ENCODE peak calls at places on chromosomes 5 and 9, in seven cellular contexts. One of them, this sample, is unnamed.

GRCh38 chr5:157266286-157267007 is 524 bp downstream of the CYFIP2 start:
- DNase-seq in aorta: peak
- DNase-seq in heart right ventricle: no peak
- DNase-seq in esophagus squamous epithelium: no peak
- DNase-seq in pancreas: peak
- DNase-seq in cardiac muscle cell: peak
- DNase-seq in psoas muscle: no peak
- DNase-seq in this sample: peak

GRCh38 chr9:111016046-111017026 is 21.9 kb downstream of the LPAR1 start:
- DNase-seq in esophagus squamous epithelium: no peak
- DNase-seq in psoas muscle: no peak
- DNase-seq in cardiac muscle cell: peak
- DNase-seq in aorta: no peak
- DNase-seq in pancreas: no peak
- DNase-seq in heart right ventricle: no peak
- DNase-seq in this sample: no peak

GRCh38 chr5:37888476-37888875 is 48.6 kb upstream of the GDNF start:
- DNase-seq in heart right ventricle: no peak
- DNase-seq in esophagus squamous epithelium: no peak
- DNase-seq in psoas muscle: no peak
- DNase-seq in cardiac muscle cell: no peak
- DNase-seq in aorta: no peak
- DNase-seq in pancreas: no peak
- DNase-seq in this sample: no peak

GRCh38 chr9:124399323-124399962 is 15.8 kb downstream of the PSMB7 start:
- DNase-seq in heart right ventricle: peak
- DNase-seq in aorta: peak
- DNase-seq in pancreas: no peak
- DNase-seq in psoas muscle: peak
- DNase-seq in cardiac muscle cell: no peak
- DNase-seq in esophagus squamous epithelium: no peak
- DNase-seq in this sample: no peak

GRCh38 chr5:150317048-150318003 is 14.6 kb upstream of the ARSI start:
- DNase-seq in esophagus squamous epithelium: no peak
- DNase-seq in heart right ventricle: no peak
- DNase-seq in cardiac muscle cell: no peak
- DNase-seq in psoas muscle: peak
- DNase-seq in aorta: no peak
- DNase-seq in pancreas: no peak
- DNase-seq in this sample: no peak

GRCh38 chr9:13213337-13213736 is 66.2 kb downstream of the MPDZ start:
- DNase-seq in pancreas: no peak
- DNase-seq in esophagus squamous epithelium: no peak
- DNase-seq in psoas muscle: no peak
- DNase-seq in aorta: no peak
- DNase-seq in heart right ventricle: no peak
- DNase-seq in cardiac muscle cell: no peak
- DNase-seq in this sample: no peak

GRCh38 chr9:117094493-117094892 is 320.4 kb downstream of the ASTN2 start:
- DNase-seq in psoas muscle: no peak
- DNase-seq in aorta: no peak
- DNase-seq in pancreas: no peak
- DNase-seq in cardiac muscle cell: peak
- DNase-seq in esophagus squamous epithelium: no peak
- DNase-seq in heart right ventricle: peak
- DNase-seq in this sample: no peak

GRCh38 chr5:32504923-32505596 is 60.5 kb upstream of the ZFR start:
- DNase-seq in pancreas: peak
- DNase-seq in psoas muscle: peak
- DNase-seq in heart right ventricle: peak
- DNase-seq in cardiac muscle cell: peak
- DNase-seq in aorta: peak
- DNase-seq in esophagus squamous epithelium: no peak
- DNase-seq in this sample: no peak

GRCh38 chr9:83544002-83544698 is 5.9 kb upstream of the FRMD3 start:
- DNase-seq in aorta: no peak
- DNase-seq in heart right ventricle: peak
- DNase-seq in psoas muscle: peak
- DNase-seq in esophagus squamous epithelium: no peak
- DNase-seq in cardiac muscle cell: peak
- DNase-seq in pancreas: no peak
- DNase-seq in this sample: no peak

GRCh38 chr9:35954942-35955546 is 2.9 kb downstream of the OR2S2 start:
- DNase-seq in esophagus squamous epithelium: no peak
- DNase-seq in heart right ventricle: peak
- DNase-seq in cardiac muscle cell: peak
- DNase-seq in aorta: no peak
- DNase-seq in pancreas: peak
- DNase-seq in psoas muscle: no peak
- DNase-seq in this sample: no peak

DNA sequence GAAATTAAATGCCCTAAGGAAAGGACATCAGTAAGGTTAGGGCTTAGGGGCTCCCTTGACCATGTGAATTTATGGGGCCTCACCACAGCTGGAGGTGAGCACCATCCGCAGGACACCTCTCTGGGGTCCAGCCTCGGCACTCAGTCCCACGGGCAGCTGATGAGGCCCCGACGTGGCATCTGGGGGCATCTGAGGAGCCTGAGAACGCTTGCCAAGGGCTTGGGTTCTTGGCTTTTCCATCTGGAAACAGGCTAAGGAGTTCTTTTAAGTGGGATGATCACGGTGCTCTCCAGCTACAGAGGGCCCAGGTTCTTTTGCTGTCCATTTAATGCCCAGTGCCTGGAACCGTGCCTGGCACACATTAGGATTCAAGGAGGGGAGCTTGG is 3.6 kb downstream of the NKX2-5 start:
- DNase-seq in heart right ventricle: no peak
- DNase-seq in psoas muscle: no peak
- DNase-seq in pancreas: no peak
- DNase-seq in cardiac muscle cell: peak
- DNase-seq in esophagus squamous epithelium: no peak
- DNase-seq in aorta: no peak
- DNase-seq in this sample: no peak
- H3K27ac ChIP-seq in heart right ventricle: no peak
- H3K27ac ChIP-seq in psoas muscle: no peak
- H3K27ac ChIP-seq in pancreas: no peak
- H3K27ac ChIP-seq in cardiac muscle cell: peak
- H3K27ac ChIP-seq in esophagus squamous epithelium: no peak
- H3K27ac ChIP-seq in aorta: no peak
- H3K27ac ChIP-seq in this sample: no peak

DNA sequence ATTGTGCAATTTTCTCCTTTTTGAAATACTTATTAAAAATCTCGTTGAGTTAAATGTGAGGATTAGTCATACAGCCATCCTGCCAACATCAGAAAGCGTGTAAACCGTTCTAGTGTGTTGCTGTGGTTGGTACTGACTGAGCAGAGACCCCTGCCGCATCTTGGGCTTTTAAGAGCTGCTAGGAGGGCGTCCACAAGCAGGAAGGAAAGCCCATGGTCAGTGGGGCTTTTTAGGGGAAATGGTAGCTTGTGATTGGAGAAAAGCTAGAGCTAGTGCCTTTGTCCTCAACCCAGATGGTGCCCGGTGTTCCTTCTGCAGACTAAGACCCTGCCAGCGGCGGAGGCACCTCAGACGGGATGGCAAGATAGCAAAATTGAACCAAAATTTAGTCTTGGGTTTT is 1.4 kb downstream of the SDHA start:
- DNase-seq in pancreas: no peak
- DNase-seq in esophagus squamous epithelium: no peak
- DNase-seq in cardiac muscle cell: peak
- DNase-seq in aorta: no peak
- DNase-seq in psoas muscle: no peak
- DNase-seq in heart right ventricle: no peak
- DNase-seq in this sample: no peak
- H3K27ac ChIP-seq in pancreas: peak
- H3K27ac ChIP-seq in esophagus squamous epithelium: peak
- H3K27ac ChIP-seq in cardiac muscle cell: no peak
- H3K27ac ChIP-seq in aorta: no peak
- H3K27ac ChIP-seq in psoas muscle: peak
- H3K27ac ChIP-seq in heart right ventricle: peak
- H3K27ac ChIP-seq in this sample: peak

GRCh38 chr5:131222731-131223130 is 41.1 kb upstream of the CDC42SE2 start:
- DNase-seq in heart right ventricle: no peak
- DNase-seq in esophagus squamous epithelium: no peak
- DNase-seq in pancreas: no peak
- DNase-seq in psoas muscle: no peak
- DNase-seq in aorta: no peak
- DNase-seq in cardiac muscle cell: no peak
- DNase-seq in this sample: no peak

GRCh38 chr5:131225282-131225974 is 38.4 kb upstream of the CDC42SE2 start:
- DNase-seq in psoas muscle: no peak
- DNase-seq in cardiac muscle cell: no peak
- DNase-seq in esophagus squamous epithelium: no peak
- DNase-seq in pancreas: no peak
- DNase-seq in aorta: no peak
- DNase-seq in heart right ventricle: no peak
- DNase-seq in this sample: no peak

GRCh38 chr5:131226899-131227298 is 37.0 kb upstream of the CDC42SE2 start:
- DNase-seq in cardiac muscle cell: no peak
- DNase-seq in esophagus squamous epithelium: no peak
- DNase-seq in psoas muscle: no peak
- DNase-seq in heart right ventricle: no peak
- DNase-seq in pancreas: no peak
- DNase-seq in aorta: no peak
- DNase-seq in this sample: no peak

GRCh38 chr5:131223751-131224386 is 40.0 kb upstream of the CDC42SE2 start:
- DNase-seq in cardiac muscle cell: no peak
- DNase-seq in aorta: no peak
- DNase-seq in heart right ventricle: no peak
- DNase-seq in esophagus squamous epithelium: no peak
- DNase-seq in pancreas: no peak
- DNase-seq in psoas muscle: no peak
- DNase-seq in this sample: no peak

DNA sequence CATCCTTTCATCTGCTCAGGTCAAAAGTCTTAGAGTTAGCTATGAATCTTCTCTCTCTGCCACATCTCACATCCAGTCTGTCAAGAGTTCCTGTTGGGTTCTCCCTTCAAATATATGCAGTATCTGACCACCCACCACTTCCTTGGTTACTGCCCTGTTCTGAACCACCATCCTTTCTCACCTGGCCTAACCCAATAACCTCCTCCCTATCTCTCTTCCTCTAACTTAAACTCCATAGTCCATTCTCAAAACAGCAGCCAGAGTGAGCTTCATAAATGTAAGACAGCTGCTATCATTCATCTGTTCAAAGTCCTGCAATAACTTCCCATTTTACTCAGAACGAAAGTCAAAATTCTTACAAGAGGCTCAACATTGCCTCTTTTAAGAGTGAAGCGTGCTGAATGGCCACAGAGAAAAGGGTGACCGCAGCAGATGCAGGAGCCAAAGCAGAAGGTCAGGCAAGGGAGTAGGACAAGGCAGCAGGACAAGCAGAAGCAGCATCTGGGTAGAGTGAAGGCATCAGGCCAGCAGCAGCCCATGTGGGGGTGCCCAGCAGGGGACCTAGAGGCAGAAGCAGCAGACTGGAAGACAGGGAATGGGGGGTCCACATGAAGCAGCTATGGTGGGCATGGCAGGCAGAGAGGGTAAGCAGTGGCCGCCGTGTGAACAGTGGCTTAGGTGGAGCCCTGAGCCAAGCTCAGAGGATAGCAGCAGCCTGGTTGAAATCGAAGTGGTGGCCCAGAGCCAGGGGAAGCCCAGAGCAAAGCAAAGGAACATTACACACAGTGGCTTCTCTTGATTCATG is 39.3 kb upstream of the CDC42SE2 start:
- DNase-seq in pancreas: no peak
- DNase-seq in psoas muscle: peak
- DNase-seq in aorta: peak
- DNase-seq in esophagus squamous epithelium: no peak
- DNase-seq in heart right ventricle: peak
- DNase-seq in cardiac muscle cell: no peak
- DNase-seq in this sample: peak
- H3K27ac ChIP-seq in pancreas: no peak
- H3K27ac ChIP-seq in psoas muscle: no peak
- H3K27ac ChIP-seq in aorta: no peak
- H3K27ac ChIP-seq in esophagus squamous epithelium: no peak
- H3K27ac ChIP-seq in heart right ventricle: peak
- H3K27ac ChIP-seq in cardiac muscle cell: no peak
- H3K27ac ChIP-seq in this sample: no peak

GRCh38 chr9:70566066-70566465 is 151.6 kb upstream of the KLF9 start:
- DNase-seq in psoas muscle: no peak
- DNase-seq in cardiac muscle cell: no peak
- DNase-seq in heart right ventricle: no peak
- DNase-seq in aorta: no peak
- DNase-seq in pancreas: no peak
- DNase-seq in esophagus squamous epithelium: no peak
- DNase-seq in this sample: no peak

GRCh38 chr9:70564464-70565190 is 150.2 kb upstream of the KLF9 start:
- DNase-seq in heart right ventricle: no peak
- DNase-seq in pancreas: no peak
- DNase-seq in esophagus squamous epithelium: no peak
- DNase-seq in aorta: no peak
- DNase-seq in psoas muscle: no peak
- DNase-seq in cardiac muscle cell: no peak
- DNase-seq in this sample: no peak

GRCh38 chr9:70569070-70569772 is 154.8 kb upstream of the KLF9 start:
- DNase-seq in pancreas: no peak
- DNase-seq in aorta: no peak
- DNase-seq in esophagus squamous epithelium: no peak
- DNase-seq in psoas muscle: no peak
- DNase-seq in heart right ventricle: no peak
- DNase-seq in cardiac muscle cell: no peak
- DNase-seq in this sample: no peak

GRCh38 chr9:70567511-70567910 is 153.1 kb upstream of the KLF9 start:
- DNase-seq in heart right ventricle: no peak
- DNase-seq in psoas muscle: no peak
- DNase-seq in pancreas: no peak
- DNase-seq in esophagus squamous epithelium: no peak
- DNase-seq in cardiac muscle cell: no peak
- DNase-seq in aorta: no peak
- DNase-seq in this sample: no peak

DNA sequence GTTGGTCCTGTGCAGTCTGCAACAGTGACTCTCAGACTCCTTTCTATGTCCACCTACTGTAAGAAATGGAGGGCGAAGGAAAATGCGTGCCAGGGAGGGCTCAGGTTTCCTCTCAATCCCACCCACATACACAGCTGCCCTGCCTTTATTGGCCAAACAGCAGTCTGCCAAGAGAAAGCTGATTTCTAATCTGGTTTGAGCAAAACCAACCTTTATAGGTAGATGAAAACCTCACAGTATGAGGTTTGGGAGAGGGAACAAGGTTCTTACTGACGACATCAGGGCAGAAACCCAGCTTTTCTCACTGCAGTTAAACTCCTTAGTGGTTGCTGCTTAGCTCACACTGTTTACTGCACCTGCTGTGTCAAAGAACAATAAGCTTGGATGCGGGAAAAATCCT is 152.3 kb upstream of the KLF9 start:
- DNase-seq in cardiac muscle cell: peak
- DNase-seq in heart right ventricle: no peak
- DNase-seq in psoas muscle: no peak
- DNase-seq in esophagus squamous epithelium: no peak
- DNase-seq in aorta: no peak
- DNase-seq in pancreas: peak
- DNase-seq in this sample: no peak
- H3K27ac ChIP-seq in cardiac muscle cell: peak
- H3K27ac ChIP-seq in heart right ventricle: no peak
- H3K27ac ChIP-seq in psoas muscle: no peak
- H3K27ac ChIP-seq in esophagus squamous epithelium: no peak
- H3K27ac ChIP-seq in aorta: no peak
- H3K27ac ChIP-seq in pancreas: no peak
- H3K27ac ChIP-seq in this sample: no peak

GRCh38 chr9:92291577-92291976 is 1.9 kb downstream of the IARS1 start:
- DNase-seq in aorta: no peak
- DNase-seq in pancreas: no peak
- DNase-seq in heart right ventricle: no peak
- DNase-seq in psoas muscle: no peak
- DNase-seq in cardiac muscle cell: no peak
- DNase-seq in esophagus squamous epithelium: no peak
- DNase-seq in this sample: no peak
- H3K27ac ChIP-seq in aorta: no peak
- H3K27ac ChIP-seq in pancreas: no peak
- H3K27ac ChIP-seq in heart right ventricle: no peak
- H3K27ac ChIP-seq in psoas muscle: no peak
- H3K27ac ChIP-seq in cardiac muscle cell: no peak
- H3K27ac ChIP-seq in esophagus squamous epithelium: no peak
- H3K27ac ChIP-seq in this sample: no peak

This sample was measured in lower lobe of right lung.